ENCODE peak calls at places on chromosomes 1 and 21, in seven cellular contexts. L, N, A, Q, R, E and T are unnamed samples. For H3K79me2, the result is how much of the 10 kb centered on the place peaks cover.

GRCh38 chr1:223144914-223145313 is 1.9 kb upstream of the TLR5 start:
- DNase-seq in L (no peak), N (no peak), A (no peak), Q (no peak), R (no peak), E (no peak), T (no peak)

GRCh38 chr1:107531065-107531908 is 390.4 kb downstream of the NTNG1 start:
- DNase-seq in L (no peak), N (no peak), A (no peak), Q (no peak), R (no peak), E (no peak), T (peak)

GRCh38 chr1:190328871-190329270 is 148.8 kb downstream of the BRINP3 start:
- DNase-seq in L (no peak), N (no peak), A (no peak), Q (no peak), R (no peak), E (no peak), T (no peak)

GRCh38 chr1:223780926-223781325 is 64.8 kb downstream of the TP53BP2 start:
- DNase-seq in L (no peak), N (no peak), A (no peak), Q (no peak), R (no peak), E (no peak), T (no peak)

GRCh38 chr1:37661401-37661800 is 26.7 kb upstream of the RSPO1 start:
- DNase-seq in L (no peak), N (peak), A (no peak), Q (no peak), R (no peak), E (no peak), T (peak)

GRCh38 chr1:99266731-99267130 is 2.4 kb downstream of the PLPPR4 start:
- DNase-seq in L (peak), N (no peak), A (no peak), Q (no peak), R (no peak), E (no peak), T (no peak)

GRCh38 chr1:38135621-38136414 is 89.2 kb upstream of the POU3F1 start:
- DNase-seq in L (no peak), N (peak), A (no peak), Q (no peak), R (no peak), E (no peak), T (no peak)

GRCh38 chr21:45598109-45598508 is 45.4 kb upstream of the PCBP3 start:
- DNase-seq in L (no peak), N (no peak), A (no peak), Q (no peak), R (no peak), E (no peak), T (no peak)

GRCh38 chr1:178966312-178966711 is 59.4 kb upstream of the FAM20B start:
- DNase-seq in L (no peak), N (no peak), A (no peak), Q (no peak), R (no peak), E (no peak), T (no peak)

GRCh38 chr21:41901099-41901498 is 22.0 kb upstream of the PRDM15 start:
- DNase-seq in L (no peak), N (no peak), A (no peak), Q (no peak), R (no peak), E (no peak), T (no peak)

GRCh38 chr1:43831866-43832654 is 101.5 kb upstream of the ARTN start:
- DNase-seq in L (no peak), N (no peak), A (no peak), Q (no peak), R (no peak), E (no peak), T (no peak)

GRCh38 chr1:85865183-85865582 is 156.9 kb upstream of the ZNHIT6 start:
- DNase-seq in L (no peak), N (no peak), A (no peak), Q (no peak), R (no peak), E (no peak), T (no peak)

GRCh38 chr1:8702121-8702520 is 115.3 kb downstream of the RERE start:
- DNase-seq in L (no peak), N (peak), A (no peak), Q (no peak), R (peak), E (peak), T (peak)
- H3K79me2 ChIP-seq in L (under half), N (half or more), A (under half), Q (under half), R (under half), E (half or more), T (half or more)

GRCh38 chr1:34165422-34165921 is 442 bp upstream of the CSMD2 start:
- DNase-seq in L (peak), N (peak), A (no peak), Q (no peak), R (no peak), E (peak), T (no peak)

GRCh38 chr1:34164510-34165381 is at the start of gene CSMD2:
- DNase-seq in L (peak), N (peak), A (no peak), Q (no peak), R (peak), E (peak), T (peak)

GRCh38 chr1:34166191-34167090 is 1.4 kb upstream of the CSMD2 start:
- DNase-seq in L (peak), N (peak), A (no peak), Q (peak), R (no peak), E (peak), T (no peak)

GRCh38 chr1:34163792-34164509 is 1.1 kb downstream of the CSMD2 start:
- DNase-seq in L (peak), N (peak), A (no peak), Q (no peak), R (no peak), E (peak), T (no peak)

DNA sequence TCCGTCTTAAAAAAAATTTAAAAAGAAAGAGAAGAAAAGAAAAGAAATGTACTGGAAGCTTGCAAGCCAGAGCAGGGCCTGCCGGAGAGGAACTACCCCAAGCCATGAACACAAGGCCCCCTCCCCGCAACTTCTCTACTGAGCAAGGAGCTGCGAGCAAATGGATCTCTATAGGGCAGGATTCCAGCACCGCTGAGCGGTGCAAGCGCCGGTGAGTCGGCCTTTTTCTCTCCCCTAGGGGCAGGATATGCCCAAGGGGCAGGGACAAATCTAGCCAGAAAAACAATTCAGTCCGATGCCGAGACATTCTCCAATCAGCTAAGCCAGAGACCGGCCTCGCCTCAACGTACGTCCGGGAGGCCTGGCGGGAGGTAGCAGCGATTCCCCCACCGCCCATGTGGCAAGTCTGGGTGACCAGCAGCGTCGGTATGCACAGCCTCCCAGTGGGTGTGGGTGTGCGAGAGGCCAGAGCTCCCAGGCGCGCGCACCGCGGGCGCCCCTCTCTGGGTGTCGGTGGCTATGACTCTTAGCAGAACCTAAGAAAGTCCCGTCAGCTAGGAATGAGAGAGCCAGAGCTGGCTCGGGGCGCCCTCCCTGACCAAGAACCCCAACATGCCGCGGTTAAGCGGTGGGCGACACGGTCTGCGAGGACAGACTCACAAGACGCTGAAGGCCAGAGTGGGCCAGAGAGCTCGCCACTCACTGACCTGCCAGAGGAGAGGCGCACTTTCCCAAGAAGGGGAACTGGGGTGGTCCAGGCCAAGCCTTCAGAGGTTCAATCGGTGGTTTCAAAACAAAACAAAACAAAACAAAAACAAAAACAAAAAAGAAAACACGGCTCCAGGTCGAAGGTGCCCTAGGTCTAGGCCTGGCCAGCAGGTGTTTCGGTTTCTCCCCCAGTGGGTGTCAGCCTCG is 1.9 kb downstream of the CSMD2 start:
- DNase-seq in L (peak), N (peak), A (peak), Q (peak), R (peak), E (peak), T (peak)
- TF ChIP-seq CTCF in L (peak), N (peak), A (peak), Q (peak), R (peak), E (peak), T (peak)

DNA sequence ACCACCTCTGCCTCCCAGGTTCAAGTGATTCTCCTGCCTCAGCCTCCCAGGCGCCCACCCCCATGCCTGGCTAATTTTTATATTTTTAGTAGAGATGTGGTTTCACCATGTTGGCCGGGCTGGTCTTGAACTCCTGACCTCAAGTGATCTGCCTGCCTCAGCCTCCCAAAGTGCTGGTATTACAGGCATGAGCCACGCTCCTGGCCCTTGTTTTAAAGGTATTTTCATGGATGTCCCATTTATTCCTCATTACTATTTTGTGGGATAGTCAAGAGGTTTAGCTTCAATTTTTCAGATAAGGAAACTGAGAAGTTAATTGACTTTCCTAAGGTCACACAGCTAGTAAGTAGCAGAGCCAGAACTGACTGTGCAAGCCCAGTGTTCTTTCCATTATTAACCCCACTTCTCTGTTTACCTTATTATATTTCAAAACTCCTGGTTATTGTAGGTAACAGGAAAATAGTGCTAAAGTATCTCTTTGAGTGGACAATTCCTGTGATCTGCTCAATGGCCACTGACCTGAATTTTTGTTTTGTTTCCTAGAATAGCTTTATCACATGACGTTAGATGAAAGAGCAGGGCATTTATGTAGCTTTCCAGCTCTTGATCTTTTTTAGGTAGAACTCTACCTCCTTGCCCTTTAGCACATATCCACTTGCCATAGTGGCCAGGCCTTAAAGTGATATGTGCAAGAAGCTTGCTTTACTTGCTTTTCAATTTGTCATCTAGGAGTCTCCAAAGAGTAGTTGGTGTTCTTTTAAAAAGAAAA is 13.6 kb downstream of the ZYG11B start:
- DNase-seq in L (no peak), N (no peak), A (no peak), Q (no peak), R (no peak), E (no peak), T (no peak)
- H3K79me2 ChIP-seq in L (under half), N (half or more), A (under half), Q (under half), R (under half), E (half or more), T (under half)

GRCh38 chr1:204130989-204131892 is 20.6 kb downstream of the ETNK2 start:
- DNase-seq in L (peak), N (no peak), A (no peak), Q (no peak), R (peak), E (peak), T (peak)
- TF ChIP-seq CTCF in L (peak), N (no peak), A (no peak), Q (no peak), R (no peak), E (peak), T (peak)

GRCh38 chr1:110370827-110371226 is 20.0 kb downstream of the SLC16A4 start:
- DNase-seq in L (peak), N (no peak), A (no peak), Q (no peak), R (peak), E (no peak), T (peak)
- H3K79me2 ChIP-seq in L (under half), N (half or more), A (half or more), Q (under half), R (under half), E (half or more), T (under half)

GRCh38 chr1:235468009-235468408 is 36.2 kb downstream of the B3GALNT2 start:
- DNase-seq in L (peak), N (no peak), A (no peak), Q (no peak), R (no peak), E (no peak), T (no peak)

GRCh38 chr1:235465066-235465465 is 39.2 kb downstream of the B3GALNT2 start:
- DNase-seq in L (no peak), N (no peak), A (no peak), Q (no peak), R (no peak), E (no peak), T (no peak)

GRCh38 chr1:235473808-235474207 is 30.4 kb downstream of the B3GALNT2 start:
- DNase-seq in L (peak), N (no peak), A (no peak), Q (no peak), R (no peak), E (no peak), T (peak)

GRCh38 chr1:235470741-235471439 is 33.4 kb downstream of the B3GALNT2 start:
- DNase-seq in L (no peak), N (no peak), A (no peak), Q (no peak), R (peak), E (no peak), T (no peak)

GRCh38 chr1:235468970-235469369 is 35.3 kb downstream of the B3GALNT2 start:
- DNase-seq in L (peak), N (no peak), A (no peak), Q (no peak), R (peak), E (no peak), T (peak)
- TF ChIP-seq CTCF in L (no peak), N (no peak), A (no peak), Q (no peak), R (no peak), E (peak), T (peak)

DNA sequence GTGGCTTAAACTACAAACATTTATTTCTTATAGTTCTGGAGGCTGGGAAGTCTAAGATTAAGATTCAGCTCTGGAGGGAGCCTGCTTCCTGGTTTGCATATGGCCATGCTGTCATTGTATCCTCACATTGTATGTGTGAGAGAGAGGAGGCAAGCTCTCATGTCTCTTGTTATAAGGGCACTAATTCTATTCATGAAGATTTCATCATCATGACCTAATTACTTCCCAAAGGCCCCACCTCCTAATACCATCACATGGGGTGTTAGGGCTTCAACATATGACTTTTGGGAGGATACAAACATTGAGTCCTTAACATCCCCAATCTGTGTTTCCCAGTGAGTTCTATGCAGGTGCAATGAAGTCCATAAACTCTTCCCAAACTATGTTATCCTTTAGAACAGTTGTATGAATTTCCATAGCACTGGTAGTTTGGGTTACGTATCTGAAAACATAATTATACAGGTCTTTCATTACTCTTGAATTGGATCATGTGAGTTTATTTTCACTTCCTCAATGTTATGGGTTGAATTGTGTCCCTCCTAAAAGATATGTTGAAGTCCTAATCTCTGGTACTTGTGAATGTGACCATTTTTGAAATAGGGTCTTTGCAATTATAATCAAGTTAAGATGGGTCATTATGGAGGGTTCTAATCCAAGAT is 124.2 kb downstream of the RUNX1 start:
- DNase-seq in L (no peak), N (no peak), A (peak), Q (no peak), R (no peak), E (no peak), T (no peak)
- H3K79me2 ChIP-seq in L (under half), N (under half), A (under half), Q (under half), R (under half), E (under half), T (under half)